ENCODE peak calls at places on chromosomes 6 and 20, in five cellular contexts. P, F, U, X and Z are unnamed samples.

GRCh38 chr6:108785653-108786052 is 62.6 kb upstream of the ARMC2 start:
- DNase-seq in P (no peak), F (no peak), U (no peak), X (no peak), Z (no peak)

GRCh38 chr20:62321978-62322377 is 19.2 kb downstream of the ADRM1 start:
- DNase-seq in P (no peak), F (no peak), U (no peak), X (no peak), Z (no peak)

GRCh38 chr20:63625771-63626423 is 1.0 kb downstream of the GMEB2 start:
- DNase-seq in P (peak), F (peak), U (no peak), X (no peak), Z (peak)

GRCh38 chr20:63889241-63890200 is 5.4 kb upstream of the DNAJC5 start:
- DNase-seq in P (no peak), F (no peak), U (no peak), X (no peak), Z (no peak)

GRCh38 chr6:40320947-40321346 is 266.2 kb downstream of the LRFN2 start:
- DNase-seq in P (no peak), F (no peak), U (no peak), X (no peak), Z (no peak)

GRCh38 chr6:150229775-150230561 is 87.1 kb downstream of the PPP1R14C start:
- DNase-seq in P (peak), F (no peak), U (no peak), X (no peak), Z (no peak)

GRCh38 chr6:88492824-88493223 is 326.7 kb upstream of the CNR1 start:
- DNase-seq in P (no peak), F (peak), U (no peak), X (no peak), Z (no peak)

GRCh38 chr20:2578430-2579192 is 42.2 kb downstream of the TMC2 start:
- DNase-seq in P (no peak), F (no peak), U (no peak), X (no peak), Z (no peak)

GRCh38 chr20:50580016-50580747 is 70.0 kb downstream of the PTPN1 start:
- DNase-seq in P (peak), F (no peak), U (peak), X (no peak), Z (peak)

GRCh38 chr6:127879685-127880084 is 21.2 kb downstream of the THEMIS start:
- DNase-seq in P (peak), F (peak), U (no peak), X (no peak), Z (peak)

GRCh38 chr6:148538251-148539190 is 195.9 kb downstream of the SASH1 start:
- DNase-seq in P (peak), F (no peak), U (no peak), X (peak), Z (no peak)

GRCh38 chr6:3585320-3585935 is 128.6 kb upstream of the SLC22A23 start:
- DNase-seq in P (no peak), F (no peak), U (no peak), X (no peak), Z (no peak)

GRCh38 chr6:87724994-87725811 is 23.2 kb upstream of the AKIRIN2 start:
- DNase-seq in P (no peak), F (peak), U (no peak), X (no peak), Z (no peak)

GRCh38 chr6:158798311-158798710 is 20.9 kb downstream of the EZR start:
- DNase-seq in P (peak), F (no peak), U (no peak), X (no peak), Z (peak)

GRCh38 chr6:111852704-111853103 is 20.5 kb downstream of the FYN start:
- DNase-seq in P (no peak), F (no peak), U (no peak), X (no peak), Z (no peak)

GRCh38 chr6:99736302-99736701 is 129.7 kb downstream of the PRDM13 start:
- DNase-seq in P (no peak), F (peak), U (no peak), X (no peak), Z (no peak)

GRCh38 chr20:14745830-14746229 is 408.4 kb upstream of the FLRT3 start:
- DNase-seq in P (no peak), F (no peak), U (no peak), X (no peak), Z (no peak)

GRCh38 chr6:133551847-133552331 is 310.7 kb downstream of the EYA4 start:
- DNase-seq in P (peak), F (no peak), U (peak), X (no peak), Z (no peak)

GRCh38 chr6:12294851-12295536 is 4.8 kb downstream of the EDN1 start:
- DNase-seq in P (no peak), F (no peak), U (no peak), X (no peak), Z (no peak)

GRCh38 chr6:12297363-12298016 is 7.3 kb downstream of the EDN1 start:
- DNase-seq in P (no peak), F (no peak), U (no peak), X (no peak), Z (no peak)

GRCh38 chr6:12296255-12296573 is 6.1 kb downstream of the EDN1 start:
- DNase-seq in P (no peak), F (no peak), U (no peak), X (no peak), Z (no peak)

GRCh38 chr6:12295558-12296254 is 5.5 kb downstream of the EDN1 start:
- DNase-seq in P (peak), F (no peak), U (no peak), X (no peak), Z (peak)

GRCh38 chr6:12296604-12297003 is 6.4 kb downstream of the EDN1 start:
- DNase-seq in P (no peak), F (no peak), U (no peak), X (no peak), Z (no peak)
- H3K27ac ChIP-seq in P (no peak), F (no peak), U (no peak), X (peak), Z (no peak)

DNA sequence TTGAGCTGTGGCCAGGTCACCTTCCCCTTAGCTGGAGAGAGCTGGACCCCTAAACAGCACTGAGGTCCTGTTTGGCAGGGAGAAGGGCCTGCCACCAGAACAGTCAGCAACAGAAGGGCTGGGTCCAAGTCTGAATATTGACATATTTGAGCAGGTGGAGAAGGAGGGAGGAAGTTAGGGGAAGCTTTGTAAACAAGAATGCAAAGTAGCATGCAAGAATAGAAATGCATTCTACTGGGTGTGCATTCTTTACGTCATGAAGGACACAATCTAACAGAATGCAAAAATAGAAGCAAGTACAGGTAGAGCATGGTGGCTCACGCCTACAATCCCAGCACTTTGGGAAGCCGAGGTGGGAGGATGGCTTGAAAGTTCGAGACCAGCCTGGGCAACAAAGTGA is 100.5 kb downstream of the QRSL1 start:
- DNase-seq in P (no peak), F (no peak), U (no peak), X (no peak), Z (no peak)
- TF ChIP-seq CTCF in P (no peak), F (no peak), U (no peak), X (no peak), Z (no peak)

DNA sequence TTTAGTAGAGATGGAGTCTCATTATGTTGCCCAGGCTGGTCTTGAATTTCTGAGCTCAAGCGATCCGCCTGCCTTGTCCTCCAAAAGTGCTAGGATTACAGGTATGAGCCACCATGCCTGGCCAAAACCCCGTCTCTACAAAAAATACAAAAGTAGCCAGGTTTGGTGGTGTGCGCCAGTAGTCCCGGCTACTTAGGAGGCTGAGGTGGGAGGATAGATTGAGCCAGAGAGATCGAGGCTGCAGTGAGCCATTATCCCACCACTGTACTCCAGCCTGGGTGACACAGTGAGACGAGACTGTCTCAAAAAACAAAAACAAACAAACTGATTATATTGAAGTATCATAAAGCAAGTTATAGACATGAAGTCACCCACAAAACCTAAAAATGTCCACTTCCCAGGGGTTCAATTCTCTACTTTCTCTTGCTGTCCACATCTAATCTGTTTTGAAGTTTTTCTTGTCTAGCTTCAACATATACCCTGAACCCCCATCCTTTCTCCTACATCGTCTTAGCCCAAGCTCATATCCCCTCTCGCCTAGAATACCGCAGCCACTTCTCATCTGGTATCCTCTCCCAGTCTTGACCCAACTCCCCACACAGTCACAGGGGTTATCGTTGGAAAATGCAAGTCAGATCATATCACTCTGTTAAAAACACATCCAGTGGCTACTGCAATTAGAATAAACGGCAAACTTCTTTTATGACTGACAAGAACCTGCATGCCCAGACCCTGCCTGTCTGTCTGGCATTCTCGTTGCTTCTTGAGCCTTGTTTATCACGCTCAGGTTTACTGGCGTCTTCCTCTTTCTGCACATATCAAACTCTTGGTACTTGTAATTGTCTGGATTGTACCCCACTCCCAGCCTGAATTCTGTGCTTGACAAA is 20.1 kb upstream of the NCOA3 start:
- DNase-seq in P (no peak), F (no peak), U (no peak), X (no peak), Z (no peak)
- H3K27ac ChIP-seq in P (no peak), F (no peak), U (no peak), X (no peak), Z (no peak)

GRCh38 chr6:132524639-132525038 is 11.7 kb upstream of the STX7 start:
- DNase-seq in P (no peak), F (no peak), U (no peak), X (no peak), Z (no peak)

GRCh38 chr6:132525866-132526265 is 12.2 kb upstream of the TAAR9 start:
- DNase-seq in P (peak), F (no peak), U (no peak), X (no peak), Z (no peak)

GRCh38 chr6:132526461-132526860 is 11.6 kb upstream of the TAAR9 start:
- DNase-seq in P (no peak), F (no peak), U (no peak), X (no peak), Z (no peak)

GRCh38 chr6:132527791-132528190 is 10.3 kb upstream of the TAAR9 start:
- DNase-seq in P (no peak), F (no peak), U (no peak), X (no peak), Z (no peak)

DNA sequence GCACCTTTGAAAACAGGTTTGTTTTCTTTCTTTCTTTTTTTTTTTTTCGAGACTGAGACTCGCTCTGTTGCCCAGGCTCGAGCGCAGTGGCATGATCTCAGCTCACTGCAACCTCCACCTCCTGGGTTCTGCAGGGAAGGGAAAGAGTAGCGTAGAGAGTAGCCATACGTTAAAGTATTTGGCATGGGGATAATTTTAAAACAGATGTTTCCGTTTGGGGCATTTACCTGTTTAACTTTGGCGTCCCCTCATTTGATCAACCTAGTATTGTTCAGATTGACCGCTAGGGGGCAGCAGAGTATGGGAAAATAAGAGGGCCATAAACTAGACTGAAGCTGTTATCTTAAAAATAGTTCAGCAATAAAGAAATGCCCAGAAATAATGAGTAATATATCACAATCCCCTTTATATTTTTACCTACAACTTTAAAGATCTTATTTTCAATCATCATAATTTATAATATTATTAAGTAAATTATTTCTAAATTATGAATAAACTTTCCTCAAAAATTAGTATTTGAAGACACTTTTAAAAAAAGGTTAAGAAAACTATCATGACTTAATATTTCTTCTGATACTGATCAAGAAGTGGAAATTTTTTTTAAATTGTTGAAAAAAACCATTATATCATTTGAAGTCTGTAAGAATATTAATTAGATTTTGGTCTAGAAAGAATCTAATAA is 7.6 kb upstream of the TAAR9 start:
- DNase-seq in P (peak), F (peak), U (peak), X (no peak), Z (no peak)
- TF ChIP-seq CTCF in P (peak), F (peak), U (peak), X (peak), Z (peak)

GRCh38 chr6:7119272-7119801 is 11.6 kb downstream of the RREB1 start:
- DNase-seq in P (peak), F (no peak), U (no peak), X (no peak), Z (no peak)
- H3K27ac ChIP-seq in P (no peak), F (no peak), U (no peak), X (no peak), Z (no peak)

DNA sequence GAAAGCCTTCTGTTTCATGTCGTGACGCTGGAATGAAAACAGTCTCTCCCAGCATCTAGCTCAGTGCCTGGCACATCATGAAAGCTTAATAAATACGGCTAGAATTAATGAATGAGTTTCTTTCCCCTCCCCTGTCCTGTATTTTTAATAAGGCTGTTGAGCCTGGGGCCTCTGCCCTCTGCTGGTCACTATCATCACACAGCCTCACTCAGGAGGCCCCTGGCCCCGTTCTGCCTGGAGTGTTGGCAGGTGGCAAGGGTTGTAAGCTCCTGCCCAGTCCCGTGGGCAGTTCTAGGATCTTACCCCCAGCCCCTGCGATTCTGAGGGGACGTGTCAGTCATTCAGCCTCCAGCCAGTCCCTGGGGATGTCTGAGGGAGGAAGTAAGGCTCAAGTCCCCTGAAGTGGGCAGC is 41.4 kb downstream of the PHACTR3 start:
- DNase-seq in P (no peak), F (no peak), U (no peak), X (peak), Z (peak)
- TF ChIP-seq CTCF in P (peak), F (peak), U (no peak), X (no peak), Z (peak)

GRCh38 chr20:20017852-20018245 is 687 bp downstream of the NAA20 start:
- DNase-seq in P (no peak), F (peak), U (no peak), X (no peak), Z (no peak)

GRCh38 chr20:20014659-20015058 is 2.5 kb upstream of the NAA20 start:
- DNase-seq in P (no peak), F (no peak), U (no peak), X (no peak), Z (no peak)

GRCh38 chr20:20018366-20018765 is 1.2 kb downstream of the NAA20 start:
- DNase-seq in P (no peak), F (no peak), U (no peak), X (no peak), Z (no peak)

GRCh38 chr20:20019123-20019522 is 2.0 kb downstream of the NAA20 start:
- DNase-seq in P (no peak), F (no peak), U (no peak), X (no peak), Z (no peak)

GRCh38 chr20:20017001-20017851 is at the start of gene NAA20:
- DNase-seq in P (peak), F (peak), U (peak), X (peak), Z (peak)
- H3K27ac ChIP-seq in P (no peak), F (peak), U (peak), X (peak), Z (peak)